ENCODE peak calls at places on chromosomes 2 and 18, in eight cellular contexts. Z, G, D, T, E, K, C and Q are unnamed samples.

GRCh38 chr2:175631247-175631628 is 370.8 kb downstream of the LNPK start:
- DNase-seq in Z (no peak), G (no peak), D (no peak), T (no peak), E (peak), K (no peak), C (no peak), Q (no peak)

GRCh38 chr2:128342550-128342949 is 23.9 kb upstream of the HS6ST1 start:
- DNase-seq in Z (no peak), G (no peak), D (peak), T (no peak), E (no peak), K (no peak), C (no peak), Q (no peak)

GRCh38 chr18:79953921-79954651 is 2.6 kb upstream of the SLC66A2 start:
- DNase-seq in Z (no peak), G (no peak), D (no peak), T (no peak), E (no peak), K (no peak), C (peak), Q (no peak)

GRCh38 chr2:96945011-96945410 is 41.4 kb downstream of the FAM178B start:
- DNase-seq in Z (no peak), G (no peak), D (no peak), T (no peak), E (no peak), K (no peak), C (no peak), Q (no peak)

GRCh38 chr2:230849633-230850357 is 14.9 kb upstream of the ITM2C start:
- DNase-seq in Z (peak), G (no peak), D (no peak), T (peak), E (peak), K (no peak), C (peak), Q (peak)

GRCh38 chr2:207499114-207499513 is 30.6 kb upstream of the CREB1 start:
- DNase-seq in Z (no peak), G (no peak), D (no peak), T (peak), E (no peak), K (no peak), C (no peak), Q (no peak)

GRCh38 chr2:190088917-190089316 is 26.4 kb upstream of the MSTN start:
- DNase-seq in Z (peak), G (peak), D (no peak), T (peak), E (peak), K (peak), C (peak), Q (peak)

GRCh38 chr2:70947556-70948184 is 12.0 kb downstream of the ATP6V1B1 start:
- DNase-seq in Z (no peak), G (no peak), D (no peak), T (peak), E (peak), K (no peak), C (peak), Q (peak)

GRCh38 chr2:144198116-144198515 is 321.8 kb downstream of the ZEB2 start:
- DNase-seq in Z (no peak), G (no peak), D (no peak), T (peak), E (peak), K (no peak), C (no peak), Q (peak)

GRCh38 chr2:17620280-17620679 is 79.8 kb downstream of the VSNL1 start:
- DNase-seq in Z (no peak), G (no peak), D (no peak), T (no peak), E (peak), K (no peak), C (no peak), Q (peak)

DNA sequence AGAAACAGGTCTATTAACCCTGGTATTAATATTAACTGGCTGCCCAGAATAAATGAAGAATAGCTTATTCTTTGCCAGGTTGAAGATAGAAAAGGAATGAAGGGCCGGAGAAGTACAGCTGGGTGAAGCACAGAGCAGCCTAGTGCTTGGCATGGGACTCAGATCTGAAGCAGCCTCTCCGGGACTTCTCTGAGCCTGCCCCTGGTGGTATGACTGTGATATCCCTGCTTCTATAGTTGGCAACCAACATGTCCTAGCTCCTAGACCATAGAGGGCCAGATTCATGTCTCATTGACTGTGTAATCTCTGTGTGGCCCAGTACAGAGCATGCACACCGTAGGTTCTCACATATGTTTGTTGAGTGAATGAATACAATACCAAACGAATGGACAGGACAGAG is 107.8 kb downstream of the MSH2 start:
- DNase-seq in Z (no peak), G (no peak), D (no peak), T (no peak), E (no peak), K (no peak), C (no peak), Q (no peak)
- TF ChIP-seq CTCF in Z (no peak), G (no peak), D (no peak), T (no peak), E (no peak), K (no peak), C (no peak), Q (no peak)

GRCh38 chr2:233418052-233418760 is 63.9 kb downstream of the DGKD start:
- DNase-seq in Z (no peak), G (no peak), D (peak), T (no peak), E (no peak), K (no peak), C (no peak), Q (no peak)
- TF ChIP-seq CTCF in Z (no peak), G (no peak), D (no peak), T (no peak), E (no peak), K (no peak), C (no peak), Q (no peak)

GRCh38 chr2:43269074-43269572 is 42.7 kb upstream of the ZFP36L2 start:
- DNase-seq in Z (no peak), G (no peak), D (peak), T (peak), E (peak), K (peak), C (no peak), Q (peak)
- TF ChIP-seq CTCF in Z (no peak), G (no peak), D (no peak), T (peak), E (peak), K (no peak), C (no peak), Q (peak)

GRCh38 chr18:45621068-45621511 is 5.8 kb downstream of the SLC14A2 start:
- DNase-seq in Z (peak), G (no peak), D (peak), T (peak), E (peak), K (no peak), C (peak), Q (peak)
- TF ChIP-seq CTCF in Z (peak), G (peak), D (peak), T (peak), E (peak), K (peak), C (peak), Q (peak)

GRCh38 chr18:43625582-43625981 is 348.3 kb upstream of the SYT4 start:
- DNase-seq in Z (no peak), G (no peak), D (no peak), T (no peak), E (no peak), K (no peak), C (no peak), Q (no peak)

GRCh38 chr18:43622024-43622423 is 344.7 kb upstream of the SYT4 start:
- DNase-seq in Z (no peak), G (no peak), D (no peak), T (no peak), E (no peak), K (no peak), C (no peak), Q (no peak)

DNA sequence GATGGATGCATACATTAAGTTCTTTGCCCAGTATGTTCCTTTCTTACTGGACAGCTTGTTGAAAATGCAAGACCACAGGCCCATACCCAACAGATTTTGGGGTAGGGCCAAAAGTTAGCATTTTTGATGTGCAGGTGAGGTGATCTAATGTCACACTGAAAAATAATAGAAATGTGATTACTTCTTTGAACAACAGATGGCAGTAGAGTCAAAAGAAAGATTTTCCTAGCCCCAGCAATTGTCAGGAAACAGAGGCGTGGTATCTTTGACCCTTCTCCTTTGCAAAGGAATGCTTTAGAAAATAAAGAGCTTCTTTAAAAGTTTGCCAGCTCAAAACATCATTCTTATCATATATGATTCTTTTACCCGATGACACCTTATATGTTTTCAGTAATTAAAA is 343.6 kb upstream of the SYT4 start:
- DNase-seq in Z (peak), G (no peak), D (no peak), T (peak), E (peak), K (no peak), C (no peak), Q (peak)
- TF ChIP-seq CTCF in Z (peak), G (peak), D (no peak), T (peak), E (peak), K (peak), C (no peak), Q (peak)

GRCh38 chr2:55567298-55567697 is 47.8 kb downstream of the CFAP36 start:
- DNase-seq in Z (no peak), G (no peak), D (no peak), T (no peak), E (peak), K (no peak), C (no peak), Q (no peak)
- TF ChIP-seq CTCF in Z (no peak), G (no peak), D (no peak), T (no peak), E (no peak), K (no peak), C (no peak), Q (no peak)

DNA sequence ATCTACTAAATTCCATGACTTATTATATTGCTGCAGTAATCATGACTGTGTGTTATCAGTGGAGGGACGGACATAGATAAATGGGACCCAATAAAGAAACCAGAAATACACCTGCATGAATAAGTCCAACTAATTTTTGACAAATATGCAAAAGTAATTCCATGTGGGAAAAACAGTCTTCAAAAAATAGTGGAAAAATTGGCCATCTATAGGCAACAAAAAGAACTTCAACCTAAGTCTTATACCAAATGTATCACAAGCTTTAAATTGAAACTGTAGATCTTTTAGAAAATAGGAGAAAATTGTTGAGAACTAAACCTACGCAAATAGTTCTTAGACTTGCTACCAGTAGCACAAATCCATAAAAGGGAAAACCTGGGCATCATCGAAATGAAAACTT is 376.2 kb downstream of the NCKAP5 start:
- DNase-seq in Z (no peak), G (no peak), D (no peak), T (no peak), E (no peak), K (no peak), C (no peak), Q (no peak)
- TF ChIP-seq CTCF in Z (no peak), G (no peak), D (no peak), T (no peak), E (peak), K (no peak), C (no peak), Q (peak)

GRCh38 chr18:3593904-3594759 is 144.2 kb downstream of the TGIF1 start:
- DNase-seq in Z (peak), G (peak), D (peak), T (peak), E (peak), K (peak), C (peak), Q (peak)

GRCh38 chr18:3595282-3596273 is 145.6 kb downstream of the TGIF1 start:
- DNase-seq in Z (no peak), G (peak), D (peak), T (peak), E (peak), K (peak), C (peak), Q (peak)

GRCh38 chr18:3597159-3597977 is 147.4 kb downstream of the TGIF1 start:
- DNase-seq in Z (no peak), G (no peak), D (no peak), T (peak), E (no peak), K (no peak), C (no peak), Q (no peak)

GRCh38 chr18:3594760-3595241 is 144.8 kb downstream of the TGIF1 start:
- DNase-seq in Z (no peak), G (no peak), D (no peak), T (peak), E (peak), K (no peak), C (peak), Q (peak)

DNA sequence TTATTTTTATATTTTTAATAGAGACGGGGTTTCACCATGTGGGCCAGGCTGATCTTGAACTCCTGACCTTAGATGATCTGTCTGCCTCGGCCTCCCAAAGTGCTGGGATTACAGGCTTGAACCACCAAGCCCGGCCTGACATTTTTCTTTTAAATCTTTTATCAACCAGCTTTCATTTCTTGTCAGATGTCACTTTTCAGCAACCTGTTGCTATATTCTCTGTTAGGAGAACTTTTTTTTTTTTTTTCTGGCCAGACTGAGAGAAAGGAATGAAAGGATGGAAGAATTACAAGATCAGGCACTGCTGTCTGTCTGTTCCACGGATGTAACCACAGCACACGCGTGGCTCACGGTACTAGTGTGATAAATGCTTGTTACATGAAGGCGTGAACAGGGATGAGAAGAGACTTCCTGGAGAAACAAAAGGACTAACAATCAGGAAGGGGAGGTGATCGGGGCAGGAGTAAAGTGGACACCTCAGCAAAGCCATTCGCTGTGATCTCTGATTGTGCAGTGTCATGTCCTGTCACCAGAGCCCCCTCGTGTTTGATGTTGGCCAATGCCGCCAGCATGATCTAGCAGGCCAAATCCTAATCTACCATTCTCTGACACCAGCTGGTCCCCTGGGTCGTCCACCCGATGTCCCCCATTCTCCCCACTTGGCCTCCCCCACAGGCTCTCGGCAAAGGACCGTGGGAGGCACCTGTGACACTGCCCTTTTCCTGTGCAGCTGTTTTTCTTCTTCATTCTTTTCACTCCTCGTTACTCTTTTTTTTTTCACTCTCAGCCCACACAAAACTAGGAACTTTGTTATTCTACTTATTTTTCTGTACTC is 146.6 kb downstream of the TGIF1 start:
- DNase-seq in Z (peak), G (no peak), D (peak), T (peak), E (no peak), K (no peak), C (peak), Q (peak)
- TF ChIP-seq CTCF in Z (peak), G (peak), D (no peak), T (peak), E (no peak), K (peak), C (peak), Q (peak)

GRCh38 chr2:187497858-187498463 is 49.9 kb upstream of the CALCRL start:
- DNase-seq in Z (no peak), G (no peak), D (no peak), T (peak), E (peak), K (no peak), C (no peak), Q (peak)
- TF ChIP-seq CTCF in Z (peak), G (no peak), D (no peak), T (peak), E (peak), K (peak), C (peak), Q (peak)

GRCh38 chr2:158459161-158460003 is 2.6 kb downstream of the PKP4 start:
- DNase-seq in Z (no peak), G (no peak), D (no peak), T (no peak), E (peak), K (no peak), C (no peak), Q (peak)

GRCh38 chr2:158458617-158458920 is 1.8 kb downstream of the PKP4 start:
- DNase-seq in Z (no peak), G (no peak), D (no peak), T (no peak), E (peak), K (no peak), C (no peak), Q (peak)

GRCh38 chr2:158457826-158458616 is 1.3 kb downstream of the PKP4 start:
- DNase-seq in Z (peak), G (no peak), D (peak), T (peak), E (peak), K (no peak), C (peak), Q (peak)

GRCh38 chr2:158456309-158457066 is at the start of the genes CCDC148 and PKP4:
- DNase-seq in Z (peak), G (peak), D (peak), T (peak), E (peak), K (peak), C (peak), Q (peak)

GRCh38 chr2:158457092-158457825 is 507 bp downstream of the PKP4 start:
- DNase-seq in Z (peak), G (no peak), D (no peak), T (peak), E (peak), K (no peak), C (peak), Q (peak)
- TF ChIP-seq CTCF in Z (no peak), G (no peak), D (no peak), T (peak), E (peak), K (peak), C (no peak), Q (peak)